ENCODE peak calls at places on chromosomes 13 and 19, in six cellular contexts. O is tibial nerve, F is A673, I is uterus, Q is astrocyte, D is body of pancreas. B is an unnamed sample.

GRCh38 chr13:23740002-23740401 is 149.2 kb downstream of the MIPEP start:
- DNase-seq in O (no peak), D (no peak), I (no peak), Q (no peak), F (no peak), B (no peak)

GRCh38 chr13:50732712-50733111 is 110.8 kb downstream of the DLEU7 start:
- DNase-seq in F (no peak), O (no peak), D (no peak), Q (no peak), I (no peak), B (no peak)

GRCh38 chr19:18677156-18677555 is 6.3 kb upstream of the CRTC1 start:
- DNase-seq in F (no peak), O (no peak), D (no peak), Q (no peak), I (no peak), B (no peak)

GRCh38 chr19:14127176-14127575 is 9.2 kb downstream of the ASF1B start:
- DNase-seq in I (no peak), F (no peak), D (no peak), O (no peak), Q (no peak), B (no peak)

GRCh38 chr19:55554749-55555152 is 9.4 kb upstream of the SBK3 start:
- DNase-seq in F (no peak), I (no peak), Q (no peak), O (no peak), D (peak; percentile 43), B (no peak)

GRCh38 chr13:84479656-84480055 is 597.4 kb upstream of the SLITRK1 start:
- DNase-seq in O (no peak), I (no peak), D (no peak), F (no peak), Q (peak; percentile 54), B (no peak)

GRCh38 chr19:23415561-23416191 is 20.4 kb upstream of the ZNF91 start:
- DNase-seq in O (no peak), F (no peak), D (peak; percentile 32), I (no peak), Q (no peak), B (no peak)

GRCh38 chr13:33554919-33555791 is 262.8 kb upstream of the RFC3 start:
- DNase-seq in D (no peak), O (no peak), F (no peak), I (no peak), Q (no peak), B (no peak)

DNA sequence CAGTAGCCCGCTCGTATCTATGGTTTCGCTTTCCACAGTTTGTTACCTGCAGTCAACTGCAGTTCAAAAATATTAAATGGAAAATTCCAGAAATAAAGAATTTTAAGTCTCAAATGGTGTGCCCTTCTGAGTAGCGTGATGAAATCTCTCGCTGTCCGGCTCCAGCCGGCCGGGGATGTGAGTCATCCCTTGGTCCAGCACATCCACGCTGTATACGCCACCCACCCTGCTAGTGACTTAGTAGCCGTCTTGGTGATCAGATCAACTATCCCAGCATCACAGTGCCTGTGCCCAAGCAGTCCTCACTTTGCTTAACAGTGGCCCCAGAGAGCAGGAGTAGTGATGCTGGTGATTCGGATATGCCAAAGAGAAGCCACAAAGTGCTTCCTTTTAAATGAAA is 40.0 kb downstream of the ZNF331 start:
- DNase-seq in I (no peak), D (no peak), O (no peak), Q (no peak), F (no peak), B (no peak)
- H3K36me3 ChIP-seq in I (no peaks in the 10 kb centered on the region), D (peaks cover 24% of the 10 kb centered on the region), O (peaks cover 3% of the 10 kb centered on the region), Q (peaks cover 23% of the 10 kb centered on the region), F (peaks cover 40% of the 10 kb centered on the region), B (peaks cover 13% of the 10 kb centered on the region)

DNA sequence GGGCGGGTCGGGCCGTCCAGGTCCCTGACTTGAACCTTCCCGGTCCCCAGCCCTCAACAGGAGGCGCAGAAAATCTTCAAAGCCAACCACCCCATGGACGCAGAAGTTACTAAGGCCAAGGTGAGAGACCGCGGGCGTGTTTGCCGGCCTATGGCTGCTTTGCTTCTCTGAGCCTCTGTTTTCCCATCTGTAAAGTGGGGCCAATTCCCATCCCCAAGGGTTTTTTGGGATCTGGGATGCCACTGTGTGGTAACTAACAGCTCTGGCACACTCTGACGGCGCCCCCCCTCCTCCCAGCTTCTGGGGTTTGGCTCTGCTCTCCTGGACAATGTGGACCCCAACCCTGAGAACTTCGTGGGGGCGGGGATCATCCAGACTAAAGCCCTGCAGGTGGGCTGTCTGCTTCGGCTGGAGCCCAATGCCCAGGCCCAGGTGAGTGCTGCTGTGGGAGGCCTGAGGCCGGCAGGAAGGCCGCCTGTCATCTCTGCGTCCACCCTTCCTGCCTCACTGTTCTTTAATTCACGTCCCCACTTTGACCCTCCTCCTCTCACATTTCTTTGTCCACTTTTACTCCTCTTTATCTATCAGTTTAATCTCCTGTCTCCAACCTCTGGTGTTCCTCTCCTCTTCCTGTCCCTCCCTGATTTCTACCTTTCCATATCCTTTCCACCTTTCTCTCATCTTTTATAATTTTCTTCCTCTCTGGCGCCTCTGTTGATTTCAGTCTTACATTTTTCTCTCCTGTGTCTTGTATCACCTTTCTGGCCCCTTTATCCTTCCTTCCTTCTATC is 7.1 kb downstream of the FUZ start:
- DNase-seq in O (no peak), D (no peak), Q (no peak), F (no peak), I (no peak), B (no peak)
- H3K36me3 ChIP-seq in O (no peaks in the 10 kb centered on the region), D (no peaks in the 10 kb centered on the region), Q (peaks cover 12% of the 10 kb centered on the region), F (peaks cover 18% of the 10 kb centered on the region), I (no peaks in the 10 kb centered on the region), B (no peaks in the 10 kb centered on the region)

GRCh38 chr19:35889370-35890112 is 10.8 kb downstream of the NFKBID start:
- DNase-seq in F (no peak), Q (no peak), O (no peak), I (no peak), D (no peak), B (no peak)
- H3K36me3 ChIP-seq in F (peaks cover 27% of the 10 kb centered on the region), Q (peaks cover 5% of the 10 kb centered on the region), O (no peaks in the 10 kb centered on the region), I (no peaks in the 10 kb centered on the region), D (peaks cover 12% of the 10 kb centered on the region), B (no peaks in the 10 kb centered on the region)

GRCh38 chr19:48117515-48118330 is 7.1 kb upstream of the PLA2G4C start:
- DNase-seq in D (no peak), I (no peak), Q (no peak), O (no peak), F (no peak), B (no peak)

GRCh38 chr19:48121066-48121465 is 10.4 kb upstream of the PLA2G4C start:
- DNase-seq in D (no peak), Q (no peak), F (no peak), O (no peak), I (no peak), B (no peak)

GRCh38 chr19:48122421-48122820 is 11.8 kb upstream of the PLA2G4C start:
- DNase-seq in F (no peak), Q (no peak), I (no peak), O (no peak), D (no peak), B (no peak)

GRCh38 chr19:48121909-48122371 is 11.3 kb upstream of the PLA2G4C start:
- DNase-seq in O (no peak), D (no peak), I (peak; percentile 42), F (peak; percentile 55), Q (no peak), B (no peak)

GRCh38 chr19:48120505-48120904 is 9.9 kb upstream of the PLA2G4C start:
- DNase-seq in I (no peak), D (no peak), O (no peak), Q (no peak), F (no peak), B (no peak)
- H3K36me3 ChIP-seq in I (no peaks in the 10 kb centered on the region), D (no peaks in the 10 kb centered on the region), O (no peaks in the 10 kb centered on the region), Q (peaks cover 3% of the 10 kb centered on the region), F (peaks cover 73% of the 10 kb centered on the region), B (no peaks in the 10 kb centered on the region)

GRCh38 chr19:36819130-36819630 is 19.0 kb downstream of the ZNF790 start:
- DNase-seq in F (no peak), Q (peak; percentile 4), I (no peak), D (no peak), O (no peak), B (no peak)

DNA sequence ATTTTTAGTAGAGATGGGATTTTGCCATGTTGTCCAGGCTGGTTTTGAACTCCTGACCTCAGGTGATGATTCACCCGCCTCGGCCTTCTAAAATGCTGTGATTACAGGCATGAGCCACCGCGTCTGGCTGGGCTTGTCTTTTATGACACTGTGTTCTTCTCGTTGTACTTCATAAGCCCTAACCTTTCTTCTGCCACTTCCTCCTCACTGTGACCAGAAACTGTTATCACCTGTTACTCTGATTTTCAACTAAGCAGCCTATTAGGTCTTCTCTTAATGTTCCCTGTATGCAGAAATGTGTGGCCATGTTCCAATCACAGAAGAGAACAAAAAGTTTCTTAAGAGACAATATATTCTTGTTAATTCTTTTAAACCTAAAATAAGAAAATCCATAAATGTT is 16.4 kb downstream of the ZNF790 start:
- DNase-seq in D (no peak), I (no peak), O (no peak), F (no peak), Q (no peak), B (no peak)
- H3K36me3 ChIP-seq in D (peaks cover 37% of the 10 kb centered on the region), I (no peaks in the 10 kb centered on the region), O (peaks cover 12% of the 10 kb centered on the region), F (peaks cover 4% of the 10 kb centered on the region), Q (peaks cover 43% of the 10 kb centered on the region), B (no peaks in the 10 kb centered on the region)

DNA sequence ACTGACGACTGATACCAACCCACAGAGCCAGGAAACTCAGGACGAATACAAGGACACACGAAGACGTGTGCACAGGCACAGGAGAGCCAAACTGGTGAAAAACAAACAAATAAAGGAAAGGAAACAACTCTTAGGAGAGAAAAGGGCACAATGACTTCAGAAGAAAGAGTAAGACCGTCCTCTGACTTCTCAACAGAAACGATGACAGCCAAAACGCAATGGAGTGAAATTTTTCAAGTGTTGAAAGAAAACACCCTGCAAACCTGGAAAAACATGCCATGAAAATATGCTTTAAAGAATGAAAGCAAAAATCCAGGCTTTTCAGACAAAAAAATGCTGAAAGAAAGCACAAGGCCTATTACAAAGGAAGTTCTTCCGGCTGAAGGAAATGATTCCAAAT is 24.6 kb upstream of the PLPP2 start:
- DNase-seq in I (no peak), O (no peak), D (no peak), F (no peak), Q (no peak), B (no peak)
- H3K36me3 ChIP-seq in I (no peaks in the 10 kb centered on the region), O (no peaks in the 10 kb centered on the region), D (peaks cover 4% of the 10 kb centered on the region), F (peaks cover 22% of the 10 kb centered on the region), Q (peaks cover 17% of the 10 kb centered on the region), B (peaks cover 2% of the 10 kb centered on the region)

DNA sequence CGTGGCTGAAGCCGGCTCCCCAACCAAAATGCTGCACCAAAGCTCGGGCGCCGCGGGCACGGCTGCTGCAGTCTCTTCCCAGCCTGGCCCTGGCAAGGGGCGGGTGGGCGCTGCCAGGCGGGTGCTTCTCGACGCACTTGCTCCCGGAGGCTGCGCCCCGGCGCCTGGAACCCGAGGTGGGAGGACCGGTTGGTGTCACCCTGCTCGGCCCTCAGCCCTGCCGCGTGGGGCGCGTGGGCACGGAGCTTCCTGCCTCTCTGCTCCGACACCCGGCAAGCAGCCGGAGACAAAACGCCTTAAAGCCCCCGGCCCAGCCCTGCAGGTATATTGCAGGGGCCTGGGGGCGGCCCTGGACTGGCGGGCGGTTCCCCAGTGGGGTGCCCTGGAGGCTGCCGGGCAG is 34.7 kb downstream of the BTBD2 start:
- DNase-seq in I (no peak), O (no peak), D (no peak), Q (no peak), F (no peak), B (no peak)
- H3K36me3 ChIP-seq in I (no peaks in the 10 kb centered on the region), O (no peaks in the 10 kb centered on the region), D (peaks cover 15% of the 10 kb centered on the region), Q (peaks cover 12% of the 10 kb centered on the region), F (peaks cover 61% of the 10 kb centered on the region), B (no peaks in the 10 kb centered on the region)

GRCh38 chr19:2111425-2111824 is 14.7 kb downstream of the IZUMO4 start:
- DNase-seq in D (no peak), O (no peak), Q (no peak), I (no peak), F (no peak), B (no peak)
- H3K36me3 ChIP-seq in D (peaks cover 53% of the 10 kb centered on the region), O (peaks cover 10% of the 10 kb centered on the region), Q (peaks cover 41% of the 10 kb centered on the region), I (no peaks in the 10 kb centered on the region), F (peaks cover 90% of the 10 kb centered on the region), B (peaks cover 7% of the 10 kb centered on the region)